ENCODE peak calls at places on chromosomes 11 and 22, in nine cellular contexts. S is caudate nucleus; E is stimulated activated CD4-positive, alpha-beta T cell treated with anti-CD3 and anti-CD28 coated beads, Interleukin-1b, Interleukin-23, amount 100 ng/mL, for 4 hours; F is head of caudate nucleus; C is cardiac septum; Z is right atrium auricular region; H is RPMI7951; A is effector memory CD4-positive, alpha-beta T cell; N is fibroblast of pulmonary artery. P is an unnamed sample.

GRCh38 chr22:21827628-21828267 is 39.7 kb downstream of the MAPK1 start:
- DNase-seq in Z (no peak), S (no peak), F (no peak), H (no peak), C (no peak), A (no peak), E (no peak), N (no peak), P (no peak)

GRCh38 chr11:118657238-118657637 is 22.2 kb downstream of the TREH start:
- DNase-seq in H (peak; percentile 35), C (no peak), E (no peak), N (no peak), F (no peak), Z (no peak), S (no peak), A (no peak), P (no peak)

GRCh38 chr11:118003456-118003855 is 17.3 kb downstream of the IL10RA start:
- DNase-seq in Z (no peak), C (no peak), E (no peak), F (no peak), H (no peak), S (no peak), N (no peak), A (no peak), P (no peak)

GRCh38 chr22:45612451-45612901 is 59.2 kb upstream of the ATXN10 start:
- DNase-seq in N (peak; percentile 71), H (peak; percentile 89), S (no peak), F (no peak), E (peak; percentile 0), Z (peak; percentile 84), A (peak; percentile 28), C (no peak), P (no peak)

GRCh38 chr11:123548774-123549173 is 105.7 kb downstream of the SCN3B start:
- DNase-seq in C (no peak), A (no peak), Z (no peak), N (no peak), H (no peak), E (no peak), F (no peak), S (no peak), P (no peak)

GRCh38 chr11:17743808-17744119 is 9.2 kb downstream of the KCNC1 start:
- DNase-seq in S (no peak), F (no peak), A (no peak), N (peak; percentile 9), H (peak; percentile 19), Z (no peak), C (peak; percentile 20), E (no peak), P (no peak)

GRCh38 chr11:60657880-60658279 is 41.5 kb upstream of the MS4A8 start:
- DNase-seq in Z (no peak), C (no peak), N (no peak), A (no peak), E (no peak), F (no peak), H (no peak), S (no peak), P (no peak)

GRCh38 chr22:31346733-31347250 is 646 bp upstream of the PATZ1 start:
- DNase-seq in N (peak; percentile 51), H (peak; percentile 47), F (peak; percentile 76), S (peak; percentile 69), E (no peak), Z (no peak), A (peak; percentile 18), C (peak; percentile 77), P (no peak)

GRCh38 chr11:61345170-61345610 is 12.2 kb downstream of the TKFC start:
- DNase-seq in E (no peak), F (no peak), H (peak; percentile 85), C (no peak), Z (no peak), N (no peak), S (no peak), A (no peak), P (no peak)

GRCh38 chr22:41512421-41513194 is 31.7 kb downstream of the POLR3H start:
- DNase-seq in S (no peak), H (peak; percentile 69), A (no peak), C (no peak), N (peak; percentile 69), Z (no peak), E (no peak), F (no peak), P (no peak)

P was measured in MM.1S.